ENCODE peak calls at places on chromosomes 7 and 10, in five cellular contexts. H is mammary epithelial cell, S is aorta, K is spleen, D is HCT116. R is an unnamed sample. For H3K36me3 and H3K4me1, the result is how much of the 10 kb centered on the place peaks cover.

GRCh38 chr7:23072043-23072442 is 33.5 kb upstream of the KLHL7 start:
- DNase-seq in H (no peak), S (no peak), K (no peak), D (no peak), R (no peak)

GRCh38 chr7:5143106-5143505 is 46.9 kb upstream of the WIPI2 start:
- DNase-seq in H (no peak), S (no peak), K (no peak), D (no peak), R (no peak)

GRCh38 chr10:52004342-52004949 is 305.1 kb upstream of the CSTF2T start:
- DNase-seq in H (peak), S (no peak), K (no peak), D (peak), R (no peak)

GRCh38 chr10:91163269-91163708 is 57.2 kb upstream of the PCGF5 start:
- DNase-seq in H (peak), S (peak), K (peak), D (peak), R (peak)

GRCh38 chr10:96280859-96281258 is 9.5 kb upstream of the BLNK start:
- DNase-seq in H (peak), S (no peak), K (no peak), D (no peak), R (no peak)

GRCh38 chr7:24725554-24726260 is 31.6 kb downstream of the GSDME start:
- DNase-seq in H (no peak), S (no peak), K (no peak), D (no peak), R (no peak)

GRCh38 chr10:129844191-129844590 is 119.9 kb downstream of the EBF3 start:
- DNase-seq in H (no peak), S (no peak), K (no peak), D (no peak), R (no peak)

GRCh38 chr7:27576360-27576944 is 86.2 kb downstream of the HIBADH start:
- DNase-seq in H (peak), S (no peak), K (no peak), D (peak), R (no peak)

GRCh38 chr10:2619472-2619871 is 447.9 kb upstream of the PFKP start:
- DNase-seq in H (no peak), S (no peak), K (no peak), D (no peak), R (no peak)

GRCh38 chr7:99121496-99122021 is 22.3 kb downstream of the SMURF1 start:
- DNase-seq in H (no peak), S (peak), K (no peak), D (no peak), R (no peak)

GRCh38 chr10:125174360-125174759 is 14.0 kb upstream of the CTBP2 start:
- DNase-seq in H (no peak), S (no peak), K (no peak), D (no peak), R (no peak)

GRCh38 chr7:138008588-138009349 is 6.9 kb upstream of the CREB3L2 start:
- DNase-seq in H (peak), S (no peak), K (no peak), D (peak), R (peak)

GRCh38 chr10:61100882-61101281 is 156.9 kb upstream of the RHOBTB1 start:
- DNase-seq in H (no peak), S (no peak), K (no peak), D (no peak), R (no peak)

GRCh38 chr7:25619963-25620799 is 391.9 kb upstream of the NPVF start:
- DNase-seq in H (no peak), S (no peak), K (no peak), D (no peak), R (no peak)

GRCh38 chr7:42722726-42723125 is 189.1 kb downstream of the C7orf25 start:
- DNase-seq in H (no peak), S (no peak), K (no peak), D (no peak), R (no peak)

GRCh38 chr10:110352930-110353243 is 48.2 kb upstream of the SMNDC1 start:
- DNase-seq in H (no peak), S (no peak), K (no peak), D (no peak), R (no peak)

GRCh38 chr7:43390601-43391000 is 192.3 kb upstream of the STK17A start:
- DNase-seq in H (no peak), S (no peak), K (no peak), D (no peak), R (no peak)

GRCh38 chr7:46558482-46559193 is 637.6 kb upstream of the IGFBP3 start:
- DNase-seq in H (peak), S (no peak), K (no peak), D (no peak), R (peak)

GRCh38 chr7:82851126-82851525 is 311.6 kb downstream of the PCLO start:
- DNase-seq in H (no peak), S (no peak), K (no peak), D (no peak), R (no peak)

GRCh38 chr7:37315752-37316711 is 132.6 kb downstream of the ELMO1 start:
- DNase-seq in H (no peak), S (no peak), K (no peak), D (no peak), R (no peak)

GRCh38 chr7:65397730-65398142 is 24.1 kb downstream of the ZNF92 start:
- DNase-seq in H (no peak), S (no peak), K (no peak), D (no peak), R (no peak)

DNA sequence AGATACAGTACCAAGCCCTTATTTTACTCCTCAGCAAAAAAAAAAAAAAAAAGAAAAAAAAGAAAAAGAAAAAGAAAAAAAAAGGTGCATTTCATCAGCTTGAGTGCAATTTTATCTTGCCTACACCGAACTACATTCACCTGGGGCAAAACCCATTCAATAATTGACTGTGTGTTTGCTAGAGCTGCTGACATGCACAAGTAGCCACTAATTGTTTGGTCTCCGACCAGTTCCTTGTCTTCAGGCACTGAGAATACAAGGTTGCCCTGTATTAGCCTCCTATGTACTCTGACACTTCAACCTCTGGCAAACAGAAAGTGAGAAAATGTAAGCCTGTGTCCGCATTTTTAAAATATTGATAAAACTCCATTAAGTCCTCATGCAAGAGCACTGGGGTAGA is 1579.4 kb upstream of the LRRTM3 start:
- DNase-seq in H (no peak), S (no peak), K (no peak), D (no peak), R (no peak)
- H3K36me3 ChIP-seq in H (under half), S (under half), K (under half), D (under half), R (under half)

DNA sequence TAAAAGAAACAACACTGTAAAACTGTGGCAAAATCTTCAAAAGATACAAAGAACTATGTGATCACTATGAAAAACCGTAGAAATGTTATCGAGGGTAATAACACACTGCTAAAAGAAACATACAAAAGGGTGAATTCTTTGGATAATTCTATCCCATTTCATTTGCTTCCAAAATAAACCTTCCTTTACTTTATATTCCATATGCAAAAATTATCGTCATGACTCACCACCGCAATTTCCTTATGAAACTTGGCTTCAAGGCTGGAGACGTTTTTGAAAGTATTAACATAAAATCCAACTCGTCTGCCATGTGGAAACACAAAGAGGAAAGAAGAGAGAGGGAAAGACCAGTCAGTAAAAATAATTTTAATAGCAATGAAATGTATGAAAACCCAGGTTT is 165.2 kb downstream of the AMPH start:
- DNase-seq in H (no peak), S (no peak), K (no peak), D (no peak), R (no peak)
- H3K4me1 ChIP-seq in H (under half), S (under half), K (under half), D (under half), R (under half)

GRCh38 chr10:101130984-101131961 is at the start of gene TLX1:
- DNase-seq in H (no peak), S (peak), K (no peak), D (no peak), R (no peak)
- H3K4me3 ChIP-seq in H (peak), S (peak), K (peak), D (no peak), R (no peak)

DNA sequence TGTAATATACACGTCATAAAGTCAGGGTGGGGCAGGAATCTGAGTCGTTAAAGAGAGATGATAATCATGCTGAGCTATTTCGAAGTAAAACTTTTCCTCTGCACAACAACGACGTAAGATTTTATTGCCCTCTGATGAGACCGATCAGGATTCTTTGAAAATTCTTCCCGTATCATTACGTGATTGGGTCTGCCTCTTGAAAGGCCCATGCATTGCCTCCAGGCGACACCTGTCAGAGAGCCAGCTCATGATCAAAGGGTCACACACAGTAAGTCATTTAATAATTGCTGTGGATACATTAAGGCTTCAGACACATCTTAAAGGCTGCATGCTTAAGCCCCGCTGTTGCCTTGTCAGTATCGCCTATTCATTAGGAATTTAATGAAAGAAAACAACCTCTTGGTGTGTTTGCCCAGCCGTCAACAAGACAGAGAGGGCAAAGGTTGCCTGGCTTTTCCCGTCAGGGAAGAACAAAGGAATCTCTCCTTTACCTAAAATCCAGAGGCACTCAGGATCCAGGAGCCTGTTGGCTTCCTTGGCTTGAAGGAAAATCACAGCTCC is 189.0 kb upstream of the SH2B2 start:
- DNase-seq in H (no peak), S (no peak), K (no peak), D (peak), R (no peak)
- H3K36me3 ChIP-seq in H (under half), S (under half), K (under half), D (under half), R (under half)